ENCODE peak calls at places on chromosomes 16 and 17, in nine cellular contexts. T is testis, E is cardiac fibroblast, G is prostate gland, I is HCT116, K is IMR-90, N is cardiac muscle cell, F is lung, C is colonic mucosa. X is an unnamed sample.

GRCh38 chr16:55655709-55656694 is at the start of gene SLC6A2:
- DNase-seq in E (no peak), G (peak; percentile 22), K (no peak), I (no peak), F (no peak), T (peak; percentile 42), C (no peak), N (no peak), X (no peak)

GRCh38 chr16:50692644-50692998 is 785 bp upstream of the NOD2 start:
- DNase-seq in C (no peak), T (no peak), G (no peak), E (no peak), I (no peak), K (no peak), F (no peak), N (no peak), X (no peak)

GRCh38 chr17:68705331-68706166 is 104.4 kb upstream of the FAM20A start:
- DNase-seq in I (no peak), G (no peak), K (peak; percentile 43), E (peak; percentile 68), T (no peak), F (no peak), C (no peak), N (peak; percentile 80), X (peak; percentile 98)

GRCh38 chr17:68532826-68533225 is 20.6 kb downstream of the PRKAR1A start:
- DNase-seq in E (no peak), T (no peak), I (no peak), F (no peak), C (no peak), K (no peak), N (no peak), G (no peak), X (no peak)

GRCh38 chr16:87540072-87540976 is 47.5 kb upstream of the ZCCHC14 start:
- DNase-seq in I (no peak), K (no peak), T (no peak), C (no peak), G (no peak), F (no peak), N (no peak), E (no peak), X (no peak)

GRCh38 chr16:56633535-56633934 is 1.1 kb downstream of the MT1M start:
- DNase-seq in E (no peak), C (no peak), N (no peak), F (no peak), K (no peak), T (no peak), G (no peak), I (no peak), X (no peak)

GRCh38 chr16:14071576-14072271 is 605 bp downstream of the MRTFB start:
- DNase-seq in N (no peak), I (no peak), E (no peak), C (no peak), F (no peak), K (no peak), G (peak; percentile 19), T (peak; percentile 48), X (no peak)

GRCh38 chr17:83083368-83084201 is 4.2 kb downstream of the METRNL start:
- DNase-seq in G (no peak), F (no peak), N (peak; percentile 91), K (peak; percentile 99), I (no peak), C (peak; percentile 58), E (peak; percentile 95), T (no peak), X (peak; percentile 99)

GRCh38 chr16:64397945-64398508 is 723.8 kb downstream of the CDH11 start:
- DNase-seq in T (no peak), C (no peak), G (no peak), F (no peak), K (peak; percentile 41), I (no peak), N (peak; percentile 84), E (peak; percentile 85), X (no peak)

GRCh38 chr17:4161179-4161559 is 18.2 kb downstream of the CYB5D2 start:
- DNase-seq in T (no peak), E (peak; percentile 81), C (no peak), F (peak; percentile 40), K (peak; percentile 93), I (no peak), N (peak; percentile 80), G (peak; percentile 75), X (peak; percentile 92)

GRCh38 chr16:56793504-56793903 is 63.6 kb downstream of the NUP93 start:
- DNase-seq in G (no peak), F (no peak), K (peak; percentile 51), N (peak; percentile 70), T (no peak), I (no peak), E (peak; percentile 69), C (no peak), X (peak; percentile 33)

GRCh38 chr16:86563489-86564345 is 2.9 kb upstream of the FOXC2 start:
- DNase-seq in E (peak; percentile 93), F (peak; percentile 88), K (peak; percentile 89), T (peak; percentile 98), N (peak; percentile 94), C (peak; percentile 91), G (peak; percentile 90), I (peak; percentile 92), X (peak; percentile 88)

GRCh38 chr17:76270127-76270592 is 5.0 kb downstream of the UBALD2 start:
- DNase-seq in I (no peak), K (no peak), G (no peak), C (no peak), F (no peak), N (no peak), E (no peak), T (no peak), X (no peak)

GRCh38 chr16:2429771-2430663 is 770 bp downstream of the CCNF start:
- DNase-seq in E (peak; percentile 40), T (peak; percentile 35), G (peak; percentile 55), N (peak; percentile 28), C (peak; percentile 45), F (no peak), K (peak; percentile 19), I (no peak), X (no peak)

GRCh38 chr17:78583091-78583490 is 5.9 kb upstream of the DNAH17 start:
- DNase-seq in G (no peak), I (peak; percentile 44), T (no peak), F (no peak), K (no peak), E (no peak), N (peak; percentile 27), C (no peak), X (peak; percentile 26)
- TF ChIP-seq CTCF in G (no peak), I (no peak), T (no peak), F (no peak), K (no peak), E (no peak), N (no peak), C (no peak), X (no peak)

GRCh38 chr17:82054351-82055022 is 2.8 kb downstream of the GPS1 start:
- DNase-seq in T (no peak), E (no peak), N (no peak), C (no peak), F (no peak), G (no peak), K (no peak), I (no peak), X (no peak)

GRCh38 chr17:82051776-82052637 is at the start of the genes GPS1 and RFNG:
- DNase-seq in I (no peak), G (peak; percentile 69), C (peak; percentile 84), K (peak; percentile 16), T (peak; percentile 88), E (peak; percentile 63), F (peak; percentile 81), N (peak; percentile 63), X (no peak)

GRCh38 chr17:82053556-82054263 is 2.0 kb downstream of the GPS1 start:
- DNase-seq in C (no peak), T (no peak), G (no peak), N (no peak), F (no peak), K (no peak), E (no peak), I (no peak), X (no peak)

GRCh38 chr17:82052638-82053059 is 951 bp downstream of the GPS1 start:
- DNase-seq in C (no peak), K (no peak), F (no peak), I (no peak), E (no peak), N (no peak), T (no peak), G (no peak), X (no peak)

DNA sequence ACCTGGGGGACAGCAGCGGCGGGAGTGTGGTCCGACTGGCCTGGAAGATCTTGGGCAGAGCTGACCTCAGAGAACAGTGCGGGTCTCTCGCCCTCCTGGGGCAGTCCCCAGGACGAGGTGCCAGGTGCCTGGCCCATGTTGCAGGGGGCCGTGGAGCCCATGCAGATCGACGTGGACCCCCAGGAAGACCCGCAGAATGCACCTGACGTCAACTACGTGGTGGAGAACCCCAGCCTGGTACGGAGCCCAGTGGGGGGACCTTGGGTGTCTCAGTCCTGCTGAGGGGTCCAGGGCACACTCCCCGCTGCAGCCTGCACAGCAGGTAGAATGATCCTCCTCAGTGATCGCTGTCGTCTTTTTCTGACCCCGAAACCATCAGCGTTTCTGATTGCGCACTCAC is 1.4 kb downstream of the GPS1 start:
- DNase-seq in G (no peak), I (no peak), T (no peak), C (no peak), E (no peak), K (no peak), N (no peak), F (no peak), X (no peak)
- H3K4me3 ChIP-seq in G (peak overlapping the region; percentile 75), I (peak overlapping the region; percentile 94), T (no peak overlapping the region), C (peak overlapping the region; percentile 94), E (peak overlapping the region; percentile 84), K (peak overlapping the region; percentile 99), N (no peak overlapping the region), F (no peak overlapping the region), X (peak overlapping the region; percentile 70)

GRCh38 chr16:61946019-61946418 is 90.2 kb downstream of the CDH8 start:
- DNase-seq in I (no peak), T (no peak), N (no peak), K (no peak), F (no peak), E (no peak), G (no peak), C (no peak), X (no peak)
- TF ChIP-seq CTCF in I (no peak), T (no peak), N (no peak), K (no peak), F (no peak), E (no peak), G (no peak), C (no peak), X (no peak)

DNA sequence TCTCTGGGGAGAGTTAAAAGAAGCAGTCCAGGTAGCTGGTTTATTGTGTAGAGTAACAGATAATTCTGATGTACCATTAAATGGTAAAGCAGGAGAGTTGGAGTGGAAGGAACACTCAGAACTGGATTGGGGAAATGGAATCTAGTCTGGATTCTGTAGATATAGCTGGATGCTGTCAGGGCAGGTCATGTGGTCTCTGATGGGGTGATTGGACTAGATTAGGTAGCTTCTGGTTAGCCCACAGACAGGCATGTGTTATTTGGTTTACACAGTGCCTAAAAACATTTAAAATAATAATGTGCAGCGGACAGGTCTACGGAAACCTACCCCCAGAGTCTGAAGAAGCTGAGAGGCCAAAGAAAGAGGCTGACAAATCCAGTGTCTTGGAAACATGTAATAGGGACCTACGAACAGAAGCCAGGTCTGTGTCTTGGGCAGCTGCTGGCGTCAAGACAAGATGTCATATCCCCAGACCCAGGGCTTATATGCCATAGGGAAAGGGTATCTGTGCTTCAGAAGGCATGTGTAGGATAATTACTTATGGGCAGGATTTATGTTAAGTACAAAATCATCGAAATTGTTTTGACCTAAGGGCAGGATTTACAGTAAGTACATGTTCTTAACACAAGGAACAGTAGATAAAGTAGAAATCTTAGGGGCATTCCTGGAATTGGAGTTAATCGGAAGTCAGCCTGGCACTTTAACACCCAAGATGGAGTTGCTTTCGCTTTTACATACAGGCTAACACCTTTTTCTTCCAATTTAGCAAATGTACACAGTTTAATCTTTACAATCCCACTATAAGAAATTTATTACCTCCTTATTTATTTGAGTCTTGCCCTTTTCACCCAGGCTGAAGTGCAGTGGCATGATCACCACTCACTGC is 12.4 kb downstream of the LUC7L3 start:
- DNase-seq in G (no peak), E (no peak), N (no peak), F (no peak), K (no peak), I (no peak), C (no peak), T (no peak), X (no peak)
- H3K4me3 ChIP-seq in G (no peak overlapping the region), E (no peak overlapping the region), N (no peak overlapping the region), F (no peak overlapping the region), K (no peak overlapping the region), I (no peak overlapping the region), C (no peak overlapping the region), T (no peak overlapping the region), X (no peak overlapping the region)

X was measured in fibroblast of mammary gland.